ENCODE peak calls at places on chromosomes 2 and 18, in ten cellular contexts. One of them, this sample, is unnamed.

GRCh38 chr2:37781028-37781427 is 109.6 kb upstream of the CDC42EP3 start:
- DNase-seq in Right ventricle myocardium superior: no peak
- DNase-seq in NCI-H524: no peak
- DNase-seq in GM12864: no peak
- DNase-seq in NCI-H146: peak
- DNase-seq in tibial nerve: no peak
- DNase-seq in stimulated activated CD8-positive, alpha-beta memory T cell treated with anti-CD3 and anti-CD28 coated beads, Interleukin-7, amount 100 ng/mL, for 4 hours: no peak
- DNase-seq in DMS153: peak
- DNase-seq in endothelial cell: no peak
- DNase-seq in stimulated activated CD4-positive, alpha-beta T cell treated with anti-CD3 and anti-CD28 coated beads, Interleukin-2, amount 100 ng/mL, for 24 hours: no peak
- DNase-seq in this sample: no peak

GRCh38 chr2:207161247-207161646 is 4.5 kb downstream of the KLF7 start:
- DNase-seq in Right ventricle myocardium superior: no peak
- DNase-seq in NCI-H524: no peak
- DNase-seq in GM12864: no peak
- DNase-seq in NCI-H146: no peak
- DNase-seq in tibial nerve: no peak
- DNase-seq in stimulated activated CD8-positive, alpha-beta memory T cell treated with anti-CD3 and anti-CD28 coated beads, Interleukin-7, amount 100 ng/mL, for 4 hours: no peak
- DNase-seq in DMS153: no peak
- DNase-seq in endothelial cell: no peak
- DNase-seq in stimulated activated CD4-positive, alpha-beta T cell treated with anti-CD3 and anti-CD28 coated beads, Interleukin-2, amount 100 ng/mL, for 24 hours: no peak
- DNase-seq in this sample: no peak

GRCh38 chr2:111694690-111695089 is 189.3 kb downstream of the ANAPC1 start:
- DNase-seq in Right ventricle myocardium superior: no peak
- DNase-seq in NCI-H524: no peak
- DNase-seq in GM12864: no peak
- DNase-seq in NCI-H146: no peak
- DNase-seq in tibial nerve: peak
- DNase-seq in stimulated activated CD8-positive, alpha-beta memory T cell treated with anti-CD3 and anti-CD28 coated beads, Interleukin-7, amount 100 ng/mL, for 4 hours: no peak
- DNase-seq in DMS153: no peak
- DNase-seq in endothelial cell: no peak
- DNase-seq in stimulated activated CD4-positive, alpha-beta T cell treated with anti-CD3 and anti-CD28 coated beads, Interleukin-2, amount 100 ng/mL, for 24 hours: no peak
- DNase-seq in this sample: no peak

GRCh38 chr2:43294973-43295603 is 68.7 kb upstream of the ZFP36L2 start:
- DNase-seq in Right ventricle myocardium superior: no peak
- DNase-seq in NCI-H524: no peak
- DNase-seq in GM12864: no peak
- DNase-seq in NCI-H146: no peak
- DNase-seq in tibial nerve: no peak
- DNase-seq in stimulated activated CD8-positive, alpha-beta memory T cell treated with anti-CD3 and anti-CD28 coated beads, Interleukin-7, amount 100 ng/mL, for 4 hours: no peak
- DNase-seq in DMS153: no peak
- DNase-seq in endothelial cell: no peak
- DNase-seq in stimulated activated CD4-positive, alpha-beta T cell treated with anti-CD3 and anti-CD28 coated beads, Interleukin-2, amount 100 ng/mL, for 24 hours: no peak
- DNase-seq in this sample: no peak

GRCh38 chr2:50950996-50951395 is 80.9 kb downstream of the NRXN1 start:
- DNase-seq in Right ventricle myocardium superior: no peak
- DNase-seq in NCI-H524: no peak
- DNase-seq in GM12864: no peak
- DNase-seq in NCI-H146: no peak
- DNase-seq in tibial nerve: no peak
- DNase-seq in stimulated activated CD8-positive, alpha-beta memory T cell treated with anti-CD3 and anti-CD28 coated beads, Interleukin-7, amount 100 ng/mL, for 4 hours: no peak
- DNase-seq in DMS153: no peak
- DNase-seq in endothelial cell: no peak
- DNase-seq in stimulated activated CD4-positive, alpha-beta T cell treated with anti-CD3 and anti-CD28 coated beads, Interleukin-2, amount 100 ng/mL, for 24 hours: no peak
- DNase-seq in this sample: no peak

GRCh38 chr18:58178476-58178875 is 134.4 kb downstream of the NEDD4L start:
- DNase-seq in Right ventricle myocardium superior: no peak
- DNase-seq in NCI-H524: no peak
- DNase-seq in GM12864: no peak
- DNase-seq in NCI-H146: no peak
- DNase-seq in tibial nerve: no peak
- DNase-seq in stimulated activated CD8-positive, alpha-beta memory T cell treated with anti-CD3 and anti-CD28 coated beads, Interleukin-7, amount 100 ng/mL, for 4 hours: no peak
- DNase-seq in DMS153: no peak
- DNase-seq in endothelial cell: no peak
- DNase-seq in stimulated activated CD4-positive, alpha-beta T cell treated with anti-CD3 and anti-CD28 coated beads, Interleukin-2, amount 100 ng/mL, for 24 hours: no peak
- DNase-seq in this sample: no peak

GRCh38 chr2:131039908-131040660 is 53.2 kb downstream of the FAM168B start:
- DNase-seq in Right ventricle myocardium superior: no peak
- DNase-seq in NCI-H524: no peak
- DNase-seq in GM12864: no peak
- DNase-seq in NCI-H146: no peak
- DNase-seq in tibial nerve: no peak
- DNase-seq in stimulated activated CD8-positive, alpha-beta memory T cell treated with anti-CD3 and anti-CD28 coated beads, Interleukin-7, amount 100 ng/mL, for 4 hours: no peak
- DNase-seq in DMS153: no peak
- DNase-seq in endothelial cell: no peak
- DNase-seq in stimulated activated CD4-positive, alpha-beta T cell treated with anti-CD3 and anti-CD28 coated beads, Interleukin-2, amount 100 ng/mL, for 24 hours: peak
- DNase-seq in this sample: no peak

GRCh38 chr2:195202163-195202845 is 454.7 kb upstream of the SLC39A10 start:
- DNase-seq in Right ventricle myocardium superior: no peak
- DNase-seq in NCI-H524: no peak
- DNase-seq in GM12864: no peak
- DNase-seq in NCI-H146: no peak
- DNase-seq in tibial nerve: no peak
- DNase-seq in stimulated activated CD8-positive, alpha-beta memory T cell treated with anti-CD3 and anti-CD28 coated beads, Interleukin-7, amount 100 ng/mL, for 4 hours: no peak
- DNase-seq in DMS153: no peak
- DNase-seq in endothelial cell: no peak
- DNase-seq in stimulated activated CD4-positive, alpha-beta T cell treated with anti-CD3 and anti-CD28 coated beads, Interleukin-2, amount 100 ng/mL, for 24 hours: no peak
- DNase-seq in this sample: no peak

GRCh38 chr2:199259671-199260070 is 198.1 kb downstream of the SATB2 start:
- DNase-seq in Right ventricle myocardium superior: no peak
- DNase-seq in NCI-H524: no peak
- DNase-seq in GM12864: no peak
- DNase-seq in NCI-H146: no peak
- DNase-seq in tibial nerve: no peak
- DNase-seq in stimulated activated CD8-positive, alpha-beta memory T cell treated with anti-CD3 and anti-CD28 coated beads, Interleukin-7, amount 100 ng/mL, for 4 hours: no peak
- DNase-seq in DMS153: no peak
- DNase-seq in endothelial cell: no peak
- DNase-seq in stimulated activated CD4-positive, alpha-beta T cell treated with anti-CD3 and anti-CD28 coated beads, Interleukin-2, amount 100 ng/mL, for 24 hours: no peak
- DNase-seq in this sample: no peak

GRCh38 chr2:186853871-186854435 is 5.0 kb upstream of the ZSWIM2 start:
- DNase-seq in Right ventricle myocardium superior: no peak
- DNase-seq in NCI-H524: no peak
- DNase-seq in GM12864: no peak
- DNase-seq in NCI-H146: no peak
- DNase-seq in tibial nerve: no peak
- DNase-seq in stimulated activated CD8-positive, alpha-beta memory T cell treated with anti-CD3 and anti-CD28 coated beads, Interleukin-7, amount 100 ng/mL, for 4 hours: no peak
- DNase-seq in DMS153: no peak
- DNase-seq in endothelial cell: no peak
- DNase-seq in stimulated activated CD4-positive, alpha-beta T cell treated with anti-CD3 and anti-CD28 coated beads, Interleukin-2, amount 100 ng/mL, for 24 hours: no peak
- DNase-seq in this sample: no peak

GRCh38 chr2:20226152-20226545 is 1.2 kb upstream of the SDC1 start:
- DNase-seq in Right ventricle myocardium superior: no peak
- DNase-seq in NCI-H524: no peak
- DNase-seq in GM12864: no peak
- DNase-seq in NCI-H146: no peak
- DNase-seq in tibial nerve: no peak
- DNase-seq in stimulated activated CD8-positive, alpha-beta memory T cell treated with anti-CD3 and anti-CD28 coated beads, Interleukin-7, amount 100 ng/mL, for 4 hours: no peak
- DNase-seq in DMS153: no peak
- DNase-seq in endothelial cell: no peak
- DNase-seq in stimulated activated CD4-positive, alpha-beta T cell treated with anti-CD3 and anti-CD28 coated beads, Interleukin-2, amount 100 ng/mL, for 24 hours: no peak
- DNase-seq in this sample: no peak

GRCh38 chr2:128606837-128607236 is 288.2 kb upstream of the HS6ST1 start:
- DNase-seq in Right ventricle myocardium superior: peak
- DNase-seq in NCI-H524: no peak
- DNase-seq in GM12864: no peak
- DNase-seq in NCI-H146: no peak
- DNase-seq in tibial nerve: no peak
- DNase-seq in stimulated activated CD8-positive, alpha-beta memory T cell treated with anti-CD3 and anti-CD28 coated beads, Interleukin-7, amount 100 ng/mL, for 4 hours: no peak
- DNase-seq in DMS153: no peak
- DNase-seq in endothelial cell: no peak
- DNase-seq in stimulated activated CD4-positive, alpha-beta T cell treated with anti-CD3 and anti-CD28 coated beads, Interleukin-2, amount 100 ng/mL, for 24 hours: no peak
- DNase-seq in this sample: no peak

GRCh38 chr2:106147159-106147558 is 46.9 kb downstream of the UXS1 start:
- DNase-seq in Right ventricle myocardium superior: no peak
- DNase-seq in NCI-H524: no peak
- DNase-seq in GM12864: no peak
- DNase-seq in NCI-H146: no peak
- DNase-seq in tibial nerve: no peak
- DNase-seq in stimulated activated CD8-positive, alpha-beta memory T cell treated with anti-CD3 and anti-CD28 coated beads, Interleukin-7, amount 100 ng/mL, for 4 hours: no peak
- DNase-seq in DMS153: no peak
- DNase-seq in endothelial cell: no peak
- DNase-seq in stimulated activated CD4-positive, alpha-beta T cell treated with anti-CD3 and anti-CD28 coated beads, Interleukin-2, amount 100 ng/mL, for 24 hours: no peak
- DNase-seq in this sample: no peak

GRCh38 chr2:28080911-28081310 is 190.4 kb downstream of the BABAM2 start:
- DNase-seq in Right ventricle myocardium superior: no peak
- DNase-seq in NCI-H524: no peak
- DNase-seq in GM12864: no peak
- DNase-seq in NCI-H146: peak
- DNase-seq in tibial nerve: no peak
- DNase-seq in stimulated activated CD8-positive, alpha-beta memory T cell treated with anti-CD3 and anti-CD28 coated beads, Interleukin-7, amount 100 ng/mL, for 4 hours: no peak
- DNase-seq in DMS153: no peak
- DNase-seq in endothelial cell: no peak
- DNase-seq in stimulated activated CD4-positive, alpha-beta T cell treated with anti-CD3 and anti-CD28 coated beads, Interleukin-2, amount 100 ng/mL, for 24 hours: no peak
- DNase-seq in this sample: no peak

GRCh38 chr2:218501665-218502064 is 66.5 kb downstream of the USP37 start:
- DNase-seq in Right ventricle myocardium superior: no peak
- DNase-seq in NCI-H524: no peak
- DNase-seq in GM12864: no peak
- DNase-seq in NCI-H146: no peak
- DNase-seq in tibial nerve: no peak
- DNase-seq in stimulated activated CD8-positive, alpha-beta memory T cell treated with anti-CD3 and anti-CD28 coated beads, Interleukin-7, amount 100 ng/mL, for 4 hours: no peak
- DNase-seq in DMS153: no peak
- DNase-seq in endothelial cell: no peak
- DNase-seq in stimulated activated CD4-positive, alpha-beta T cell treated with anti-CD3 and anti-CD28 coated beads, Interleukin-2, amount 100 ng/mL, for 24 hours: no peak
- DNase-seq in this sample: no peak

GRCh38 chr2:230202430-230203109 is 17.2 kb downstream of the SP110 start:
- DNase-seq in Right ventricle myocardium superior: no peak
- DNase-seq in NCI-H524: no peak
- DNase-seq in GM12864: no peak
- DNase-seq in NCI-H146: no peak
- DNase-seq in tibial nerve: no peak
- DNase-seq in stimulated activated CD8-positive, alpha-beta memory T cell treated with anti-CD3 and anti-CD28 coated beads, Interleukin-7, amount 100 ng/mL, for 4 hours: no peak
- DNase-seq in DMS153: no peak
- DNase-seq in endothelial cell: no peak
- DNase-seq in stimulated activated CD4-positive, alpha-beta T cell treated with anti-CD3 and anti-CD28 coated beads, Interleukin-2, amount 100 ng/mL, for 24 hours: peak
- DNase-seq in this sample: no peak

GRCh38 chr2:59622599-59623308 is 930.7 kb downstream of the BCL11A start:
- DNase-seq in Right ventricle myocardium superior: no peak
- DNase-seq in NCI-H524: no peak
- DNase-seq in GM12864: no peak
- DNase-seq in NCI-H146: no peak
- DNase-seq in tibial nerve: no peak
- DNase-seq in stimulated activated CD8-positive, alpha-beta memory T cell treated with anti-CD3 and anti-CD28 coated beads, Interleukin-7, amount 100 ng/mL, for 4 hours: no peak
- DNase-seq in DMS153: no peak
- DNase-seq in endothelial cell: no peak
- DNase-seq in stimulated activated CD4-positive, alpha-beta T cell treated with anti-CD3 and anti-CD28 coated beads, Interleukin-2, amount 100 ng/mL, for 24 hours: no peak
- DNase-seq in this sample: no peak

GRCh38 chr18:74806073-74806472 is 208.4 kb downstream of the ZNF407 start:
- DNase-seq in Right ventricle myocardium superior: no peak
- DNase-seq in NCI-H524: no peak
- DNase-seq in GM12864: no peak
- DNase-seq in NCI-H146: peak
- DNase-seq in tibial nerve: no peak
- DNase-seq in stimulated activated CD8-positive, alpha-beta memory T cell treated with anti-CD3 and anti-CD28 coated beads, Interleukin-7, amount 100 ng/mL, for 4 hours: no peak
- DNase-seq in DMS153: no peak
- DNase-seq in endothelial cell: no peak
- DNase-seq in stimulated activated CD4-positive, alpha-beta T cell treated with anti-CD3 and anti-CD28 coated beads, Interleukin-2, amount 100 ng/mL, for 24 hours: no peak
- DNase-seq in this sample: no peak

GRCh38 chr2:54254180-54254579 is 1.8 kb downstream of the TSPYL6 start:
- DNase-seq in Right ventricle myocardium superior: no peak
- DNase-seq in NCI-H524: no peak
- DNase-seq in GM12864: no peak
- DNase-seq in NCI-H146: peak
- DNase-seq in tibial nerve: no peak
- DNase-seq in stimulated activated CD8-positive, alpha-beta memory T cell treated with anti-CD3 and anti-CD28 coated beads, Interleukin-7, amount 100 ng/mL, for 4 hours: no peak
- DNase-seq in DMS153: no peak
- DNase-seq in endothelial cell: no peak
- DNase-seq in stimulated activated CD4-positive, alpha-beta T cell treated with anti-CD3 and anti-CD28 coated beads, Interleukin-2, amount 100 ng/mL, for 24 hours: no peak
- DNase-seq in this sample: no peak

GRCh38 chr2:23720705-23721453 is 206.0 kb downstream of the ATAD2B start:
- DNase-seq in Right ventricle myocardium superior: no peak
- DNase-seq in NCI-H524: no peak
- DNase-seq in GM12864: no peak
- DNase-seq in NCI-H146: no peak
- DNase-seq in tibial nerve: no peak
- DNase-seq in stimulated activated CD8-positive, alpha-beta memory T cell treated with anti-CD3 and anti-CD28 coated beads, Interleukin-7, amount 100 ng/mL, for 4 hours: no peak
- DNase-seq in DMS153: no peak
- DNase-seq in endothelial cell: no peak
- DNase-seq in stimulated activated CD4-positive, alpha-beta T cell treated with anti-CD3 and anti-CD28 coated beads, Interleukin-2, amount 100 ng/mL, for 24 hours: no peak
- DNase-seq in this sample: no peak

GRCh38 chr2:100242416-100242815 is 79.9 kb downstream of the LONRF2 start:
- DNase-seq in Right ventricle myocardium superior: no peak
- DNase-seq in NCI-H524: no peak
- DNase-seq in GM12864: no peak
- DNase-seq in NCI-H146: peak
- DNase-seq in tibial nerve: no peak
- DNase-seq in stimulated activated CD8-positive, alpha-beta memory T cell treated with anti-CD3 and anti-CD28 coated beads, Interleukin-7, amount 100 ng/mL, for 4 hours: no peak
- DNase-seq in DMS153: no peak
- DNase-seq in endothelial cell: no peak
- DNase-seq in stimulated activated CD4-positive, alpha-beta T cell treated with anti-CD3 and anti-CD28 coated beads, Interleukin-2, amount 100 ng/mL, for 24 hours: no peak
- DNase-seq in this sample: no peak

GRCh38 chr2:196220671-196221070 is 49.3 kb upstream of the STK17B start:
- DNase-seq in Right ventricle myocardium superior: no peak
- DNase-seq in NCI-H524: no peak
- DNase-seq in GM12864: no peak
- DNase-seq in NCI-H146: no peak
- DNase-seq in tibial nerve: no peak
- DNase-seq in stimulated activated CD8-positive, alpha-beta memory T cell treated with anti-CD3 and anti-CD28 coated beads, Interleukin-7, amount 100 ng/mL, for 4 hours: no peak
- DNase-seq in DMS153: no peak
- DNase-seq in endothelial cell: no peak
- DNase-seq in stimulated activated CD4-positive, alpha-beta T cell treated with anti-CD3 and anti-CD28 coated beads, Interleukin-2, amount 100 ng/mL, for 24 hours: no peak
- DNase-seq in this sample: no peak

GRCh38 chr2:111662771-111663470 is 221.1 kb downstream of the ANAPC1 start:
- DNase-seq in Right ventricle myocardium superior: no peak
- DNase-seq in NCI-H524: no peak
- DNase-seq in GM12864: peak
- DNase-seq in NCI-H146: no peak
- DNase-seq in tibial nerve: no peak
- DNase-seq in stimulated activated CD8-positive, alpha-beta memory T cell treated with anti-CD3 and anti-CD28 coated beads, Interleukin-7, amount 100 ng/mL, for 4 hours: no peak
- DNase-seq in DMS153: no peak
- DNase-seq in endothelial cell: no peak
- DNase-seq in stimulated activated CD4-positive, alpha-beta T cell treated with anti-CD3 and anti-CD28 coated beads, Interleukin-2, amount 100 ng/mL, for 24 hours: peak
- DNase-seq in this sample: peak

GRCh38 chr18:10453885-10454772 is at the start of gene APCDD1:
- DNase-seq in Right ventricle myocardium superior: peak
- DNase-seq in NCI-H524: no peak
- DNase-seq in GM12864: no peak
- DNase-seq in NCI-H146: peak
- DNase-seq in tibial nerve: peak
- DNase-seq in stimulated activated CD8-positive, alpha-beta memory T cell treated with anti-CD3 and anti-CD28 coated beads, Interleukin-7, amount 100 ng/mL, for 4 hours: no peak
- DNase-seq in DMS153: no peak
- DNase-seq in endothelial cell: peak
- DNase-seq in stimulated activated CD4-positive, alpha-beta T cell treated with anti-CD3 and anti-CD28 coated beads, Interleukin-2, amount 100 ng/mL, for 24 hours: no peak
- DNase-seq in this sample: peak

GRCh38 chr2:203804070-203804469 is 63.5 kb upstream of the CTLA4 start:
- DNase-seq in Right ventricle myocardium superior: no peak
- DNase-seq in NCI-H524: no peak
- DNase-seq in GM12864: no peak
- DNase-seq in NCI-H146: no peak
- DNase-seq in tibial nerve: no peak
- DNase-seq in stimulated activated CD8-positive, alpha-beta memory T cell treated with anti-CD3 and anti-CD28 coated beads, Interleukin-7, amount 100 ng/mL, for 4 hours: no peak
- DNase-seq in DMS153: no peak
- DNase-seq in endothelial cell: no peak
- DNase-seq in stimulated activated CD4-positive, alpha-beta T cell treated with anti-CD3 and anti-CD28 coated beads, Interleukin-2, amount 100 ng/mL, for 24 hours: peak
- DNase-seq in this sample: no peak